ENCODE peak calls at places on chromosomes 13 and 19, in seven cellular contexts. Y, R, K, E, Z, W and B are unnamed samples.

GRCh38 chr13:93561553-93561952 is 334.9 kb downstream of the GPC6 start:
- DNase-seq in Y (no peak), R (no peak), Z (no peak), W (no peak), E (no peak), K (no peak), B (no peak)

GRCh38 chr19:4171676-4172075 is 10.7 kb downstream of the SIRT6 start:
- DNase-seq in K (no peak), Z (no peak), W (no peak), E (no peak), R (no peak), Y (no peak), B (no peak)

GRCh38 chr13:37647038-37647650 is 48.6 kb upstream of the POSTN start:
- DNase-seq in R (no peak), K (no peak), Y (no peak), E (no peak), Z (no peak), W (no peak), B (no peak)

GRCh38 chr19:39677931-39678889 is 22.5 kb downstream of the LGALS16 start:
- DNase-seq in E (no peak), Z (no peak), K (no peak), W (no peak), Y (no peak), R (no peak), B (no peak)

GRCh38 chr19:32558607-32559228 is 22.3 kb upstream of the PDCD5 start:
- DNase-seq in K (no peak), E (no peak), Y (no peak), Z (no peak), R (peak), W (no peak), B (no peak)

GRCh38 chr13:113591750-113592149 is 7.2 kb downstream of the TFDP1 start:
- DNase-seq in Y (no peak), W (no peak), Z (peak), K (no peak), R (no peak), E (no peak), B (peak)

GRCh38 chr13:93775507-93776108 is 549.0 kb downstream of the GPC6 start:
- DNase-seq in K (peak), E (no peak), Y (no peak), R (no peak), W (no peak), Z (no peak), B (no peak)

GRCh38 chr13:49457221-49457620 is 13.1 kb downstream of the SETDB2 start:
- DNase-seq in K (no peak), Z (no peak), R (no peak), E (no peak), W (no peak), Y (no peak), B (no peak)

GRCh38 chr19:13633109-13633508 is 126.8 kb upstream of the CACNA1A start:
- DNase-seq in W (no peak), Y (no peak), R (peak), K (peak), Z (no peak), E (no peak), B (no peak)

GRCh38 chr19:1018393-1018792 is 2.5 kb downstream of the TMEM259 start:
- DNase-seq in R (no peak), Y (no peak), K (no peak), W (no peak), Z (no peak), E (no peak), B (no peak)

GRCh38 chr19:15280048-15280725 is 47.9 kb upstream of the EPHX3 start:
- DNase-seq in E (peak), R (no peak), Z (no peak), W (no peak), K (no peak), Y (no peak), B (no peak)

GRCh38 chr13:84677836-84678235 is 795.6 kb upstream of the SLITRK1 start:
- DNase-seq in E (no peak), K (no peak), Y (no peak), Z (no peak), W (no peak), R (no peak), B (no peak)

GRCh38 chr13:78689011-78689410 is 30.1 kb upstream of the OBI1 start:
- DNase-seq in K (no peak), Y (no peak), Z (no peak), R (no peak), W (no peak), E (no peak), B (no peak)
- TF ChIP-seq CTCF in K (no peak), Y (no peak), Z (no peak), R (peak), W (peak), E (no peak), B (no peak)

DNA sequence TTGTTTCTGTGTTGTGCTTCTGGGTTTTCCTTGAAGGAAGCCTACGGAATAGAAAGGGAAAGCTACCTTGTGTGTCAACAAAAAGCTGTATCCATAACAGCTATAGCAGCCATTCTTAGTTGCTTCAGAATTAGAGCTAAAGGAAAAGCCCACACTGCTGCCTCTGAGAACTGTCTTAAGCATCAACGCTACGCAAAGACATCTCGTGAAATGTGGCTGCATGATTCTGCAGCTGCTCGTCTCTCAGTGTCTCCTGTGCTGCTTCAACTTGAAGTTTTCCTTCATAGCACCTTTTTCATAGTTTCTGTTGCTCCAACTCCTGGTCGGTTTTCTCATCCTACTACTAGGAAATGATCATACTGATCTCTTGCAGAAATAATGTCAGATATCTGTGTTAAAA is 140.9 kb upstream of the MAB21L1 start:
- DNase-seq in R (no peak), Z (no peak), K (no peak), W (no peak), Y (no peak), E (no peak), B (no peak)
- TF ChIP-seq CTCF in R (no peak), Z (no peak), K (no peak), W (no peak), Y (no peak), E (no peak), B (no peak)

GRCh38 chr19:11397089-11397610 is 13.0 kb upstream of the EPOR start:
- DNase-seq in R (no peak), E (no peak), W (peak), Z (no peak), K (no peak), Y (no peak), B (no peak)
- TF ChIP-seq CTCF in R (no peak), E (no peak), W (no peak), Z (no peak), K (no peak), Y (no peak), B (no peak)

GRCh38 chr13:46753917-46754316 is 43.0 kb downstream of the ESD start:
- DNase-seq in K (no peak), Y (no peak), W (no peak), Z (no peak), R (no peak), E (no peak), B (no peak)

GRCh38 chr13:46754812-46755211 is 42.1 kb downstream of the ESD start:
- DNase-seq in W (no peak), E (no peak), K (no peak), Z (no peak), Y (no peak), R (no peak), B (no peak)

GRCh38 chr13:46749951-46750350 is 47.0 kb downstream of the ESD start:
- DNase-seq in Y (no peak), Z (no peak), E (no peak), R (no peak), W (no peak), K (peak), B (no peak)

GRCh38 chr13:46753137-46753536 is 43.8 kb downstream of the ESD start:
- DNase-seq in R (no peak), K (no peak), Z (no peak), E (no peak), Y (no peak), W (no peak), B (no peak)

DNA sequence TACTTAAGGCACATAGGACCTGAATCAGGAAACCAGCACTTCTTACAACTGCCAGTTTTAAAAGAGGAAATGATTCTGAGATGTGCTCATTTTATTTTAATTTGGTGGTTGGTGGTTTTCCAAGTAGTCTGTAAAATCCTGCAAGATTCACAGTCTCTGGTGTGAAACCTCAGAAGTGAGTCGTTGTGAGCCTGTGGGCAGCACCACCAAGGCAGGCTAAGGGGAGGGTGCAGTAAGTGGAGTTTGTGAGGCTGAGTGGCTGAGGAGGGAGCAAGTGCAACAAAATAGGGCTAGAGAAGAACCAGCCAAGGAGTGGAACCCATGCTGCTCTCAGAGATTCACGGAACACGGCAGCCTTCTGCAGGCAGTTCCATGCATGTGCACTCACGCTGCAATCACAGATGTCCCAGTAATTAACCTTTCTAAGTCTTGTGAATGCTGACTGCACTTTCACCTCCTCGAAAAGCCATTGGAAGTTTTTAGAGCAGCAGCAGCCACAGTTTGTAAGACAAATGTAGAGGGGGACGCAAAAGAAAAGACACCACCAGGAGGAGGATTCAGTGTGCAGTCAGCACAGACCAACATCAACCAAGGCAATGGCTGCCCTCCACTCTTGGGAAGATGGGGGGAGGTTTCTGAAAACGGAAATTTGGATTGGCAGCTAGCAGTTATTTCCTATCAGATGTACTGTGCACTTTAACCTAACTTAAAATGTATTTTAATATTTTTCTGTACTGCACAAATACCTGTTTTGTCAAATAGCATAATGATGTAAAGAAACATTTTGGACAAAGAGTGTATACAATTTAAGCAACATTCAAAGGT is 44.9 kb downstream of the ESD start:
- DNase-seq in E (no peak), R (no peak), W (peak), K (peak), Y (no peak), Z (no peak), B (no peak)
- TF ChIP-seq CTCF in E (no peak), R (no peak), W (no peak), K (no peak), Y (no peak), Z (no peak), B (peak)

GRCh38 chr13:33109801-33110200 is 93.6 kb downstream of the KL start:
- DNase-seq in K (no peak), W (peak), E (no peak), R (peak), Z (no peak), Y (no peak), B (no peak)
- TF ChIP-seq CTCF in K (peak), W (peak), E (no peak), R (peak), Z (no peak), Y (no peak), B (peak)